ENCODE peak calls at places on chromosomes 2 and 18, in five cellular contexts. L, W, F, H and M are unnamed samples.

GRCh38 chr2:45285791-45286390 is 276.6 kb upstream of the SIX2 start:
- DNase-seq in L (no peak), F (no peak), W (no peak), H (no peak), M (no peak)

GRCh38 chr2:45765847-45766254 is 114.4 kb downstream of the PRKCE start:
- DNase-seq in W (no peak), H (peak), F (no peak), L (no peak), M (no peak)

GRCh38 chr2:234548720-234549420 is 52.0 kb upstream of the ARL4C start:
- DNase-seq in L (no peak), W (no peak), H (peak), F (peak), M (no peak)

GRCh38 chr2:202187570-202187969 is 50.8 kb downstream of the SUMO1 start:
- DNase-seq in W (no peak), F (no peak), H (no peak), L (no peak), M (no peak)

GRCh38 chr2:32931945-32932709 is 14.6 kb upstream of the LTBP1 start:
- DNase-seq in F (no peak), H (no peak), W (no peak), L (no peak), M (no peak)

GRCh38 chr18:8707946-8708345 is 2.6 kb downstream of the MTCL1 start:
- DNase-seq in H (no peak), W (no peak), F (no peak), L (no peak), M (no peak)

GRCh38 chr2:113407446-113408099 is 29.9 kb upstream of the ZNG1B start:
- DNase-seq in H (peak), W (no peak), F (peak), L (no peak), M (no peak)

GRCh38 chr2:217527586-217528202 is 475.1 kb downstream of the TNS1 start:
- DNase-seq in H (no peak), F (no peak), L (no peak), W (no peak), M (no peak)

GRCh38 chr2:111209045-111209514 is 88.4 kb downstream of the BCL2L11 start:
- DNase-seq in F (peak), W (no peak), H (no peak), L (no peak), M (no peak)

GRCh38 chr2:16525265-16525887 is 140.3 kb downstream of the CYRIA start:
- DNase-seq in W (no peak), L (no peak), F (no peak), H (peak), M (no peak)

GRCh38 chr18:63578357-63578958 is 8.7 kb upstream of the SERPINB13 start:
- DNase-seq in H (peak), W (no peak), F (peak), L (no peak), M (no peak)